ENCODE peak calls at places on chromosomes 13 and 19, in eight cellular contexts. One of them, this sample, is unnamed.

GRCh38 chr19:42109896-42110295 is 22.4 kb downstream of the POU2F2 start:
- DNase-seq in stomach: no peak
- DNase-seq in sigmoid colon: no peak
- DNase-seq in breast epithelium: no peak
- DNase-seq in vagina: no peak
- DNase-seq in SK-N-MC: no peak
- DNase-seq in HCT116: no peak
- DNase-seq in SK-N-SH: no peak
- DNase-seq in this sample: no peak

GRCh38 chr13:98474761-98475160 is 102.1 kb downstream of the STK24 start:
- DNase-seq in stomach: no peak
- DNase-seq in sigmoid colon: no peak
- DNase-seq in breast epithelium: no peak
- DNase-seq in vagina: no peak
- DNase-seq in SK-N-MC: no peak
- DNase-seq in HCT116: no peak
- DNase-seq in SK-N-SH: no peak
- DNase-seq in this sample: no peak

GRCh38 chr19:51417807-51418152 is 338 bp upstream of the SIGLEC10 start:
- DNase-seq in stomach: no peak
- DNase-seq in sigmoid colon: no peak
- DNase-seq in breast epithelium: no peak
- DNase-seq in vagina: no peak
- DNase-seq in SK-N-MC: no peak
- DNase-seq in HCT116: no peak
- DNase-seq in SK-N-SH: no peak
- DNase-seq in this sample: no peak

GRCh38 chr13:25468330-25469178 is 96.8 kb downstream of the ATP8A2 start:
- DNase-seq in stomach: no peak
- DNase-seq in sigmoid colon: no peak
- DNase-seq in breast epithelium: no peak
- DNase-seq in vagina: no peak
- DNase-seq in SK-N-MC: no peak
- DNase-seq in HCT116: no peak
- DNase-seq in SK-N-SH: peak; percentile 94
- DNase-seq in this sample: peak; percentile 73

GRCh38 chr19:1125601-1126533 is 22.1 kb downstream of the GPX4 start:
- DNase-seq in stomach: no peak
- DNase-seq in sigmoid colon: no peak
- DNase-seq in breast epithelium: no peak
- DNase-seq in vagina: no peak
- DNase-seq in SK-N-MC: no peak
- DNase-seq in HCT116: no peak
- DNase-seq in SK-N-SH: no peak
- DNase-seq in this sample: no peak

GRCh38 chr13:71524245-71525002 is 342.6 kb downstream of the DACH1 start:
- DNase-seq in stomach: no peak
- DNase-seq in sigmoid colon: no peak
- DNase-seq in breast epithelium: no peak
- DNase-seq in vagina: no peak
- DNase-seq in SK-N-MC: no peak
- DNase-seq in HCT116: no peak
- DNase-seq in SK-N-SH: peak; percentile 16
- DNase-seq in this sample: no peak

GRCh38 chr19:14004619-14005380 is 1.3 kb downstream of the RFX1 start:
- DNase-seq in stomach: peak; percentile 47
- DNase-seq in sigmoid colon: peak; percentile 79
- DNase-seq in breast epithelium: no peak
- DNase-seq in vagina: no peak
- DNase-seq in SK-N-MC: no peak
- DNase-seq in HCT116: no peak
- DNase-seq in SK-N-SH: no peak
- DNase-seq in this sample: no peak

GRCh38 chr19:48745208-48745995 is 1.3 kb downstream of the IZUMO1 start:
- DNase-seq in stomach: peak; percentile 63
- DNase-seq in sigmoid colon: peak; percentile 75
- DNase-seq in breast epithelium: no peak
- DNase-seq in vagina: no peak
- DNase-seq in SK-N-MC: peak; percentile 32
- DNase-seq in HCT116: no peak
- DNase-seq in SK-N-SH: peak; percentile 78
- DNase-seq in this sample: peak; percentile 94

GRCh38 chr19:35460608-35461007 is 12.6 kb downstream of the FFAR2 start:
- DNase-seq in stomach: no peak
- DNase-seq in sigmoid colon: no peak
- DNase-seq in breast epithelium: no peak
- DNase-seq in vagina: no peak
- DNase-seq in SK-N-MC: no peak
- DNase-seq in HCT116: no peak
- DNase-seq in SK-N-SH: no peak
- DNase-seq in this sample: no peak

GRCh38 chr19:7624810-7625209 is 4.5 kb downstream of the XAB2 start:
- DNase-seq in stomach: no peak
- DNase-seq in sigmoid colon: no peak
- DNase-seq in breast epithelium: no peak
- DNase-seq in vagina: no peak
- DNase-seq in SK-N-MC: no peak
- DNase-seq in HCT116: no peak
- DNase-seq in SK-N-SH: no peak
- DNase-seq in this sample: no peak

GRCh38 chr19:45899253-45899652 is 3.2 kb downstream of the MYPOP start:
- DNase-seq in stomach: no peak
- DNase-seq in sigmoid colon: no peak
- DNase-seq in breast epithelium: no peak
- DNase-seq in vagina: no peak
- DNase-seq in SK-N-MC: no peak
- DNase-seq in HCT116: no peak
- DNase-seq in SK-N-SH: no peak
- DNase-seq in this sample: no peak

GRCh38 chr13:20799726-20800416 is 26.1 kb upstream of the EEF1AKMT1 start:
- DNase-seq in stomach: no peak
- DNase-seq in sigmoid colon: no peak
- DNase-seq in breast epithelium: no peak
- DNase-seq in vagina: no peak
- DNase-seq in SK-N-MC: no peak
- DNase-seq in HCT116: no peak
- DNase-seq in SK-N-SH: no peak
- DNase-seq in this sample: no peak

GRCh38 chr19:27717825-27718224 is 1495.1 kb downstream of the UQCRFS1 start:
- DNase-seq in stomach: no peak
- DNase-seq in sigmoid colon: no peak
- DNase-seq in breast epithelium: no peak
- DNase-seq in vagina: no peak
- DNase-seq in SK-N-MC: no peak
- DNase-seq in HCT116: no peak
- DNase-seq in SK-N-SH: no peak
- DNase-seq in this sample: no peak

GRCh38 chr13:32901994-32902780 is 114.0 kb upstream of the KL start:
- DNase-seq in stomach: no peak
- DNase-seq in sigmoid colon: no peak
- DNase-seq in breast epithelium: no peak
- DNase-seq in vagina: no peak
- DNase-seq in SK-N-MC: no peak
- DNase-seq in HCT116: no peak
- DNase-seq in SK-N-SH: no peak
- DNase-seq in this sample: no peak

GRCh38 chr13:29849731-29850212 is 645 bp downstream of the UBL3 start:
- DNase-seq in stomach: peak; percentile 72
- DNase-seq in sigmoid colon: peak; percentile 85
- DNase-seq in breast epithelium: peak; percentile 65
- DNase-seq in vagina: no peak
- DNase-seq in SK-N-MC: no peak
- DNase-seq in HCT116: no peak
- DNase-seq in SK-N-SH: peak; percentile 70
- DNase-seq in this sample: peak; percentile 60

GRCh38 chr13:66778461-66778860 is 451.7 kb downstream of the PCDH9 start:
- DNase-seq in stomach: no peak
- DNase-seq in sigmoid colon: no peak
- DNase-seq in breast epithelium: no peak
- DNase-seq in vagina: no peak
- DNase-seq in SK-N-MC: no peak
- DNase-seq in HCT116: no peak
- DNase-seq in SK-N-SH: peak; percentile 2
- DNase-seq in this sample: no peak

GRCh38 chr13:76812971-76813691 is 73.1 kb downstream of the KCTD12 start:
- DNase-seq in stomach: no peak
- DNase-seq in sigmoid colon: no peak
- DNase-seq in breast epithelium: no peak
- DNase-seq in vagina: no peak
- DNase-seq in SK-N-MC: no peak
- DNase-seq in HCT116: no peak
- DNase-seq in SK-N-SH: no peak
- DNase-seq in this sample: no peak

GRCh38 chr19:53621885-53622710 is 9.7 kb upstream of the DPRX start:
- DNase-seq in stomach: no peak
- DNase-seq in sigmoid colon: no peak
- DNase-seq in breast epithelium: no peak
- DNase-seq in vagina: no peak
- DNase-seq in SK-N-MC: no peak
- DNase-seq in HCT116: no peak
- DNase-seq in SK-N-SH: no peak
- DNase-seq in this sample: no peak

GRCh38 chr19:38809592-38810252 is 3.0 kb downstream of the LGALS4 start:
- DNase-seq in stomach: no peak
- DNase-seq in sigmoid colon: peak; percentile 46
- DNase-seq in breast epithelium: no peak
- DNase-seq in vagina: no peak
- DNase-seq in SK-N-MC: no peak
- DNase-seq in HCT116: no peak
- DNase-seq in SK-N-SH: no peak
- DNase-seq in this sample: no peak

GRCh38 chr19:13066933-13067831 is 35.5 kb downstream of the LYL1 start:
- DNase-seq in stomach: no peak
- DNase-seq in sigmoid colon: no peak
- DNase-seq in breast epithelium: no peak
- DNase-seq in vagina: no peak
- DNase-seq in SK-N-MC: no peak
- DNase-seq in HCT116: no peak
- DNase-seq in SK-N-SH: no peak
- DNase-seq in this sample: no peak

GRCh38 chr13:40344270-40345148 is 321.9 kb downstream of the FOXO1 start:
- DNase-seq in stomach: no peak
- DNase-seq in sigmoid colon: no peak
- DNase-seq in breast epithelium: no peak
- DNase-seq in vagina: no peak
- DNase-seq in SK-N-MC: no peak
- DNase-seq in HCT116: no peak
- DNase-seq in SK-N-SH: no peak
- DNase-seq in this sample: no peak

GRCh38 chr19:5707576-5708575 is 12.1 kb downstream of the LONP1 start:
- DNase-seq in stomach: no peak
- DNase-seq in sigmoid colon: peak; percentile 60
- DNase-seq in breast epithelium: no peak
- DNase-seq in vagina: no peak
- DNase-seq in SK-N-MC: no peak
- DNase-seq in HCT116: no peak
- DNase-seq in SK-N-SH: peak; percentile 33
- DNase-seq in this sample: no peak
- TF ChIP-seq POLR2AphosphoS5 in stomach: no peak
- TF ChIP-seq POLR2AphosphoS5 in sigmoid colon: no peak
- TF ChIP-seq POLR2AphosphoS5 in breast epithelium: no peak
- TF ChIP-seq POLR2AphosphoS5 in vagina: no peak
- TF ChIP-seq POLR2AphosphoS5 in SK-N-MC: no peak
- TF ChIP-seq POLR2AphosphoS5 in HCT116: no peak
- TF ChIP-seq POLR2AphosphoS5 in SK-N-SH: no peak
- TF ChIP-seq POLR2AphosphoS5 in this sample: no peak

GRCh38 chr13:106109391-106109791 is 426.1 kb downstream of the EFNB2 start:
- DNase-seq in stomach: no peak
- DNase-seq in sigmoid colon: no peak
- DNase-seq in breast epithelium: no peak
- DNase-seq in vagina: no peak
- DNase-seq in SK-N-MC: no peak
- DNase-seq in HCT116: no peak
- DNase-seq in SK-N-SH: no peak
- DNase-seq in this sample: no peak
- H3K27ac ChIP-seq in stomach: no peak overlapping the region
- H3K27ac ChIP-seq in sigmoid colon: no peak overlapping the region
- H3K27ac ChIP-seq in breast epithelium: no peak overlapping the region
- H3K27ac ChIP-seq in vagina: no peak overlapping the region
- H3K27ac ChIP-seq in SK-N-MC: no peak overlapping the region
- H3K27ac ChIP-seq in HCT116: no peak overlapping the region
- H3K27ac ChIP-seq in SK-N-SH: no peak overlapping the region
- H3K27ac ChIP-seq in this sample: no peak overlapping the region

GRCh38 chr13:110876592-110876991 is 38.3 kb downstream of the ANKRD10 start:
- DNase-seq in stomach: no peak
- DNase-seq in sigmoid colon: no peak
- DNase-seq in breast epithelium: no peak
- DNase-seq in vagina: no peak
- DNase-seq in SK-N-MC: no peak
- DNase-seq in HCT116: no peak
- DNase-seq in SK-N-SH: no peak
- DNase-seq in this sample: peak; percentile 88

GRCh38 chr13:110879482-110879881 is 35.4 kb downstream of the ANKRD10 start:
- DNase-seq in stomach: no peak
- DNase-seq in sigmoid colon: no peak
- DNase-seq in breast epithelium: no peak
- DNase-seq in vagina: no peak
- DNase-seq in SK-N-MC: no peak
- DNase-seq in HCT116: no peak
- DNase-seq in SK-N-SH: no peak
- DNase-seq in this sample: no peak

GRCh38 chr13:110875243-110875642 is 39.6 kb downstream of the ANKRD10 start:
- DNase-seq in stomach: no peak
- DNase-seq in sigmoid colon: no peak
- DNase-seq in breast epithelium: no peak
- DNase-seq in vagina: no peak
- DNase-seq in SK-N-MC: no peak
- DNase-seq in HCT116: no peak
- DNase-seq in SK-N-SH: no peak
- DNase-seq in this sample: no peak

GRCh38 chr13:110880627-110881026 is 34.2 kb downstream of the ANKRD10 start:
- DNase-seq in stomach: no peak
- DNase-seq in sigmoid colon: no peak
- DNase-seq in breast epithelium: no peak
- DNase-seq in vagina: no peak
- DNase-seq in SK-N-MC: no peak
- DNase-seq in HCT116: no peak
- DNase-seq in SK-N-SH: no peak
- DNase-seq in this sample: no peak

DNA sequence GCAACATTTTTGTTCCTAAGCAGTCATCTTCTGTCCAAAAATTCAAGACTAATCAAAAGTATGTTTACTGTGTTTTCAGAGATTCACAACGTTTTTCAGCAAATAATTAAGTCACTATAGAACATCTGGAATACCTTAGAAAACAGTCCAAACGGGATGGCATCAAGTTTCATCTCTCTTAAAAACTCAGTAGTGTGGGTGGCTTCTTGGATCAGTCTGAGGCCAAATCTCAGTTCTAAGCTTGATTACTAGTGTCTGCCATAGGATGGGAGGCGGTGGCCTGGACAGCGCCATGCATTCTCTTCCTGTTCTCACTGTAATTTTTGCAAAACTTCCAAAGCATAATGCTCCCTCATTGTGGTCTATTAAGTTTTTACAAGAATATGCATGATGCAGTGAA is 37.1 kb downstream of the ANKRD10 start:
- DNase-seq in stomach: no peak
- DNase-seq in sigmoid colon: no peak
- DNase-seq in breast epithelium: no peak
- DNase-seq in vagina: no peak
- DNase-seq in SK-N-MC: no peak
- DNase-seq in HCT116: no peak
- DNase-seq in SK-N-SH: no peak
- DNase-seq in this sample: no peak
- TF ChIP-seq POLR2AphosphoS5 in stomach: no peak
- TF ChIP-seq POLR2AphosphoS5 in sigmoid colon: no peak
- TF ChIP-seq POLR2AphosphoS5 in breast epithelium: no peak
- TF ChIP-seq POLR2AphosphoS5 in vagina: no peak
- TF ChIP-seq POLR2AphosphoS5 in SK-N-MC: no peak
- TF ChIP-seq POLR2AphosphoS5 in HCT116: no peak
- TF ChIP-seq POLR2AphosphoS5 in SK-N-SH: no peak
- TF ChIP-seq POLR2AphosphoS5 in this sample: no peak

GRCh38 chr19:17103177-17103576 is 27.6 kb downstream of the MYO9B start:
- DNase-seq in stomach: peak; percentile 34
- DNase-seq in sigmoid colon: no peak
- DNase-seq in breast epithelium: no peak
- DNase-seq in vagina: no peak
- DNase-seq in SK-N-MC: no peak
- DNase-seq in HCT116: peak; percentile 40
- DNase-seq in SK-N-SH: peak; percentile 68
- DNase-seq in this sample: peak; percentile 90
- H3K27ac ChIP-seq in stomach: no peak overlapping the region
- H3K27ac ChIP-seq in sigmoid colon: peak overlapping the region; percentile 32
- H3K27ac ChIP-seq in breast epithelium: no peak overlapping the region
- H3K27ac ChIP-seq in vagina: no peak overlapping the region
- H3K27ac ChIP-seq in SK-N-MC: no peak overlapping the region
- H3K27ac ChIP-seq in HCT116: no peak overlapping the region
- H3K27ac ChIP-seq in SK-N-SH: no peak overlapping the region
- H3K27ac ChIP-seq in this sample: no peak overlapping the region